ENCODE peak calls at places on chromosome 22, in nine cellular contexts. A, P, J, D, C, R, T, L and G are unnamed samples.

GRCh38 chr22:17734197-17734596 is 40.1 kb downstream of the BID start:
- DNase-seq in A (no peak), P (no peak), J (no peak), D (no peak), C (no peak), R (peak), T (no peak), L (no peak), G (no peak)

GRCh38 chr22:40332319-40332781 is 13.9 kb upstream of the ADSL start:
- DNase-seq in A (no peak), P (no peak), J (no peak), D (no peak), C (no peak), R (no peak), T (no peak), L (no peak), G (no peak)

GRCh38 chr22:45833613-45834012 is 143.3 kb downstream of the WNT7B start:
- DNase-seq in A (no peak), P (no peak), J (no peak), D (no peak), C (no peak), R (no peak), T (no peak), L (no peak), G (no peak)

GRCh38 chr22:38114484-38115398 is 4.3 kb upstream of the BAIAP2L2 start:
- DNase-seq in A (peak), P (peak), J (peak), D (peak), C (peak), R (peak), T (peak), L (no peak), G (peak)

GRCh38 chr22:49783926-49784629 is 43.6 kb downstream of the BRD1 start:
- DNase-seq in A (no peak), P (no peak), J (peak), D (no peak), C (no peak), R (no peak), T (no peak), L (no peak), G (no peak)

GRCh38 chr22:50520826-50521453 is 4.5 kb downstream of the SCO2 start:
- DNase-seq in A (no peak), P (no peak), J (no peak), D (no peak), C (no peak), R (no peak), T (no peak), L (no peak), G (no peak)

GRCh38 chr22:44403166-44403565 is 90.4 kb upstream of the SHISAL1 start:
- DNase-seq in A (no peak), P (no peak), J (peak), D (no peak), C (no peak), R (no peak), T (no peak), L (no peak), G (no peak)

GRCh38 chr22:23138584-23139469 is 3.0 kb downstream of the RSPH14 start:
- DNase-seq in A (no peak), P (no peak), J (no peak), D (no peak), C (no peak), R (no peak), T (no peak), L (no peak), G (no peak)

GRCh38 chr22:33785283-33785991 is 134.8 kb downstream of the LARGE1 start:
- DNase-seq in A (no peak), P (no peak), J (no peak), D (no peak), C (peak), R (no peak), T (peak), L (peak), G (no peak)

GRCh38 chr22:50729391-50730012 is 8.5 kb upstream of the ACR start:
- DNase-seq in A (peak), P (no peak), J (no peak), D (no peak), C (no peak), R (no peak), T (no peak), L (no peak), G (peak)

GRCh38 chr22:42653992-42654391 is 4.8 kb upstream of the CYB5R3 start:
- DNase-seq in A (no peak), P (no peak), J (no peak), D (no peak), C (no peak), R (no peak), T (no peak), L (no peak), G (no peak)

GRCh38 chr22:38699784-38700183 is 959 bp downstream of the JOSD1 start:
- DNase-seq in A (no peak), P (no peak), J (no peak), D (no peak), C (peak), R (no peak), T (no peak), L (no peak), G (no peak)

GRCh38 chr22:39360242-39360641 is 10.5 kb downstream of the SYNGR1 start:
- DNase-seq in A (no peak), P (no peak), J (no peak), D (no peak), C (no peak), R (no peak), T (no peak), L (no peak), G (no peak)

GRCh38 chr22:42581762-42582716 is 28.3 kb downstream of the SERHL2 start:
- DNase-seq in A (peak), P (peak), J (peak), D (peak), C (peak), R (peak), T (peak), L (no peak), G (peak)

GRCh38 chr22:19133561-19133960 is 2.5 kb downstream of the TSSK2 start:
- DNase-seq in A (no peak), P (no peak), J (no peak), D (no peak), C (no peak), R (no peak), T (no peak), L (no peak), G (no peak)

GRCh38 chr22:42283288-42284229 is 13.1 kb upstream of the TCF20 start:
- DNase-seq in A (no peak), P (no peak), J (peak), D (no peak), C (no peak), R (peak), T (no peak), L (no peak), G (no peak)

GRCh38 chr22:40714514-40714966 is 35.3 kb downstream of the MCHR1 start:
- DNase-seq in A (peak), P (no peak), J (peak), D (no peak), C (peak), R (no peak), T (no peak), L (no peak), G (peak)

GRCh38 chr22:21641417-21641794 is 696 bp upstream of the SDF2L1 start:
- DNase-seq in A (no peak), P (no peak), J (peak), D (no peak), C (peak), R (no peak), T (peak), L (peak), G (peak)

GRCh38 chr22:40009953-40010751 is 15.4 kb downstream of the FAM83F start:
- DNase-seq in A (no peak), P (peak), J (no peak), D (no peak), C (no peak), R (peak), T (no peak), L (no peak), G (no peak)

GRCh38 chr22:16777284-16777924 is 47.8 kb downstream of the XKR3 start:
- DNase-seq in A (no peak), P (no peak), J (no peak), D (no peak), C (no peak), R (no peak), T (no peak), L (no peak), G (no peak)

GRCh38 chr22:18095101-18095805 is 15.4 kb upstream of the TUBA8 start:
- DNase-seq in A (no peak), P (no peak), J (no peak), D (no peak), C (peak), R (no peak), T (peak), L (no peak), G (no peak)